ENCODE peak calls at places on chromosomes 3 and 15, in nine cellular contexts. E is H9; D is astrocyte; N is GM23338; F is CD8-positive, alpha-beta T cell; C is heart left ventricle; J is adrenal gland; I is lower lobe of right lung; Q is ovary. S is an unnamed sample.

GRCh38 chr15:31264534-31265089 is 62.0 kb upstream of the KLF13 start:
- DNase-seq in C (no peak), Q (no peak), D (no peak), N (no peak), J (no peak), F (no peak), E (no peak), I (no peak), S (peak; percentile 49)

GRCh38 chr3:125322917-125323316 is 52.2 kb downstream of the ZNF148 start:
- DNase-seq in F (no peak), E (no peak), J (no peak), D (no peak), N (no peak), C (no peak), Q (no peak), I (no peak), S (no peak)

GRCh38 chr3:73508330-73508954 is 116.3 kb downstream of the PDZRN3 start:
- DNase-seq in D (peak; percentile 36), N (peak; percentile 92), F (peak; percentile 6), C (peak; percentile 43), J (peak; percentile 50), Q (peak; percentile 71), I (no peak), E (peak; percentile 64), S (no peak)

GRCh38 chr3:87792532-87793321 is 266.1 kb downstream of the CGGBP1 start:
- DNase-seq in N (peak; percentile 65), E (peak; percentile 59), F (no peak), Q (no peak), I (peak; percentile 47), C (no peak), D (no peak), J (no peak), S (peak; percentile 63)

GRCh38 chr3:59660376-59660775 is 610.6 kb upstream of the CFAP20DC start:
- DNase-seq in Q (no peak), F (no peak), J (no peak), I (no peak), E (no peak), C (no peak), N (no peak), D (peak; percentile 4), S (no peak)

GRCh38 chr3:129132097-129132866 is 10.7 kb upstream of the RAB43 start:
- DNase-seq in C (no peak), F (no peak), D (no peak), I (no peak), J (no peak), E (no peak), Q (no peak), N (no peak), S (peak; percentile 41)

GRCh38 chr3:34212671-34213070 is 414.2 kb downstream of the PDCD6IP start:
- DNase-seq in D (peak; percentile 61), J (no peak), N (no peak), E (no peak), Q (no peak), I (no peak), F (no peak), C (peak; percentile 17), S (no peak)

GRCh38 chr3:194960446-194961032 is 274.9 kb downstream of the FAM43A start:
- DNase-seq in C (no peak), F (no peak), N (no peak), E (no peak), J (no peak), Q (no peak), D (no peak), I (no peak), S (no peak)

GRCh38 chr3:149401215-149401925 is 23.9 kb upstream of the TM4SF1 start:
- DNase-seq in F (no peak), C (no peak), Q (no peak), D (peak; percentile 81), E (no peak), I (peak; percentile 69), N (no peak), J (no peak), S (peak; percentile 74)
- H3K27ac ChIP-seq in F (no peak overlapping the region), C (no peak overlapping the region), Q (no peak overlapping the region), D (peak overlapping the region; percentile 53), E (no peak overlapping the region), I (peak overlapping the region; percentile 78), N (no peak overlapping the region), J (no peak overlapping the region), S (peak overlapping the region; percentile 82)

DNA sequence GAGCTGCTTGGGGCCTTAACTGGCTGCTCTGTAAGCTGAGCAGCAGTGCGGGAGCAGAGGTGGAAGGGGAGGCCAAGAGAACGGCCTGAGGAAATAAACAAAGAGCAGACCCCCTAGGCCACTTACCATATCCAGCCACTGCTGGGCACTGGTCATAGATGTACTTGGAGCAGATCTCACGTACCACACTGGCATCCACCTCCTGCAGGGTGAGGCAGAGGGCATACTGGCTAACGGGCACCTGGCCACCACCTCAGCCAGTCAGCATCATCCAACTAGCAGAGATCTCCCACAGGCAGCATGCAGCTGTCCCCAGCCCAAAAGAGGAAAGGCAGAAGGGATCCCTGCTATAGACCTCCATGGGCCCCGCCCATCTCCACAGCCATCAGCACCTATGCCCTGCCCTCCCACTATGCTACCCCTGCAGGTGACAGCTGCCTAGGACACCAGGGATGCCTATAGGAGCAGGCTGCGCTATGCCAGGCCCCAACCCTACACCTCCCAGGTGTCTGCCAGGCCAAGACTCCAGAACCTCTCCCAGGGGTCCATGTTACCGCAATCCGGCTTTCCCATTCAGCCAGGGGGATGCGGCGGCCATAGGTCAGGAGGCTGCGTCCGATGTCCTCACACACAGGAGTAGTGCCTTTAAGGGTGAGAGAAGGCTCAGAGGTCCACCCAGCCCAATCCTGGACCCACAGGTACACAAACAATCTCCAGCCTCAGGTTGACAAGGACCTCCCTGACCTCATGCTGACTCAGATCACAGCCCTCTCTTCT is 4.6 kb upstream of the COL7A1 start:
- DNase-seq in E (no peak), J (no peak), C (no peak), D (no peak), F (no peak), Q (no peak), I (no peak), N (no peak), S (no peak)
- H3K4me1 ChIP-seq in E (no peaks in the 10 kb centered on the region), J (peaks cover 16% of the 10 kb centered on the region), C (peaks cover 93% of the 10 kb centered on the region), D (peaks cover 53% of the 10 kb centered on the region), F (no peaks in the 10 kb centered on the region), Q (peaks cover 28% of the 10 kb centered on the region), I (no peaks in the 10 kb centered on the region), N (peaks cover 11% of the 10 kb centered on the region), S (peaks cover 3% of the 10 kb centered on the region)

GRCh38 chr3:141150431-141150830 is 81.2 kb upstream of the PXYLP1 start:
- DNase-seq in J (no peak), F (no peak), N (peak; percentile 28), Q (no peak), C (no peak), I (no peak), D (no peak), E (no peak), S (no peak)
- TF ChIP-seq CTCF in J (no peak), F (no peak), N (no peak), Q (no peak), C (no peak), I (no peak), D (no peak), E (peak; percentile 30), S (no peak)

GRCh38 chr15:73941871-73942635 is 15.8 kb downstream of the LOXL1 start:
- DNase-seq in N (no peak), C (no peak), I (peak; percentile 39), E (no peak), J (no peak), Q (no peak), F (peak; percentile 20), D (no peak), S (no peak)

GRCh38 chr15:73940061-73940981 is 14.1 kb downstream of the LOXL1 start:
- DNase-seq in N (no peak), F (no peak), J (no peak), Q (no peak), D (no peak), C (no peak), E (no peak), I (peak; percentile 4), S (no peak)

GRCh38 chr15:73942751-73943270 is 16.5 kb downstream of the LOXL1 start:
- DNase-seq in E (no peak), Q (no peak), N (no peak), F (no peak), J (no peak), C (no peak), D (no peak), I (peak; percentile 23), S (no peak)

GRCh38 chr15:73941044-73941443 is 14.8 kb downstream of the LOXL1 start:
- DNase-seq in D (peak; percentile 97), E (no peak), J (no peak), Q (no peak), I (peak; percentile 12), F (no peak), C (no peak), N (no peak), S (no peak)

GRCh38 chr15:73941449-73941848 is 15.2 kb downstream of the LOXL1 start:
- DNase-seq in C (no peak), J (no peak), D (no peak), Q (no peak), I (peak; percentile 8), F (no peak), E (no peak), N (no peak), S (no peak)
- H3K27ac ChIP-seq in C (peak overlapping the region; percentile 10), J (no peak overlapping the region), D (peak overlapping the region; percentile 98), Q (no peak overlapping the region), I (no peak overlapping the region), F (no peak overlapping the region), E (no peak overlapping the region), N (no peak overlapping the region), S (no peak overlapping the region)

GRCh38 chr3:69741057-69741830 is 2.0 kb downstream of the MITF start:
- DNase-seq in I (no peak), E (no peak), C (no peak), J (no peak), F (no peak), D (no peak), N (no peak), Q (no peak), S (no peak)
- H3K4me1 ChIP-seq in I (peaks cover 37% of the 10 kb centered on the region), E (peaks cover 2% of the 10 kb centered on the region), C (peaks cover 63% of the 10 kb centered on the region), J (peaks cover 40% of the 10 kb centered on the region), F (no peaks in the 10 kb centered on the region), D (peaks cover 5% of the 10 kb centered on the region), N (peaks cover 12% of the 10 kb centered on the region), Q (peaks cover 24% of the 10 kb centered on the region), S (peaks cover 14% of the 10 kb centered on the region)

DNA sequence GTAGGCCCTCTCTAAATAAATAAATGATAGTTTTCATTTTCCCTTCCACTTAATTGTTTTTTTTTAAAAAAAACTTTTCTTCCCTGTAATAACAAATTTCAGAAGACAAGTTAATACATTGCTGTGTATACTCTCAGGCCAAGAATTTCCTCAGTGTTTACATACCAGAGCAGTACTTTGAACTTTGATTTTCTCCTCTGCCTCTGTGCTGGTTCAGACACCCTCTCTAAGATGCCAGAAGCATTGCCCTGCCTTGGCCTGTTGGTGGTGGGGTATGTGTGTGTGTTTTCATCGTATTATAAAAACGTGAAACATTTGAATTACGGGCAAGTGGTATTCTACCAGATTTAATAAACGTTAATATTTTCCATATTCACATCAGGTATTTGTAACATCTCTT is 70.1 kb downstream of the SMAD3 start:
- DNase-seq in F (no peak), J (no peak), D (peak; percentile 76), C (no peak), Q (no peak), I (no peak), E (no peak), N (no peak), S (no peak)
- TF ChIP-seq CTCF in F (no peak), J (no peak), D (peak; percentile 2), C (no peak), Q (no peak), I (no peak), E (peak; percentile 10), N (no peak), S (peak; percentile 13)

S was measured in upper lobe of right lung.